ENCODE peak calls at places on chromosome 20, in eight cellular contexts. D, F, N, H, J, A, L and B are unnamed samples.

GRCh38 chr20:62652051-62652893 is 10.0 kb downstream of the SLCO4A1 start:
- DNase-seq in D (peak), F (peak), N (peak), H (no peak), J (peak), A (peak), L (no peak), B (peak)

GRCh38 chr20:60749804-60750602 is 502.1 kb upstream of the CDH4 start:
- DNase-seq in D (no peak), F (no peak), N (no peak), H (no peak), J (no peak), A (no peak), L (no peak), B (no peak)

GRCh38 chr20:3854462-3854870 is 7.8 kb downstream of the MAVS start:
- DNase-seq in D (no peak), F (peak), N (no peak), H (no peak), J (no peak), A (no peak), L (no peak), B (no peak)

GRCh38 chr20:41340327-41341055 is at the start of gene LPIN3:
- DNase-seq in D (peak), F (peak), N (peak), H (peak), J (peak), A (no peak), L (no peak), B (peak)

GRCh38 chr20:48679011-48679410 is 148.8 kb downstream of the PREX1 start:
- DNase-seq in D (no peak), F (no peak), N (no peak), H (no peak), J (no peak), A (no peak), L (no peak), B (no peak)

GRCh38 chr20:63808964-63809674 is 21.9 kb downstream of the ZBTB46 start:
- DNase-seq in D (no peak), F (no peak), N (no peak), H (no peak), J (no peak), A (no peak), L (no peak), B (no peak)

GRCh38 chr20:36623444-36623843 is 17.9 kb downstream of the RAB5IF start:
- DNase-seq in D (no peak), F (no peak), N (no peak), H (no peak), J (no peak), A (no peak), L (no peak), B (no peak)

GRCh38 chr20:40268321-40269075 is 420.5 kb downstream of the MAFB start:
- DNase-seq in D (no peak), F (no peak), N (no peak), H (no peak), J (no peak), A (no peak), L (no peak), B (no peak)

GRCh38 chr20:5463007-5463686 is 146.4 kb upstream of the PROKR2 start:
- DNase-seq in D (no peak), F (no peak), N (no peak), H (no peak), J (no peak), A (no peak), L (no peak), B (no peak)

GRCh38 chr20:62668441-62669027 is 26.2 kb downstream of the SLCO4A1 start:
- DNase-seq in D (peak), F (peak), N (peak), H (peak), J (peak), A (no peak), L (peak), B (peak)

GRCh38 chr20:17837179-17837578 is 131.4 kb downstream of the SNX5 start:
- DNase-seq in D (no peak), F (no peak), N (no peak), H (no peak), J (no peak), A (no peak), L (no peak), B (no peak)

GRCh38 chr20:51350941-51351631 is 191.4 kb downstream of the NFATC2 start:
- DNase-seq in D (no peak), F (no peak), N (peak), H (no peak), J (no peak), A (no peak), L (no peak), B (peak)

GRCh38 chr20:62376112-62377063 is 9.3 kb upstream of the LAMA5 start:
- DNase-seq in D (no peak), F (no peak), N (no peak), H (no peak), J (peak), A (no peak), L (no peak), B (no peak)

GRCh38 chr20:48635791-48636267 is 192.0 kb downstream of the PREX1 start:
- DNase-seq in D (peak), F (no peak), N (peak), H (peak), J (peak), A (no peak), L (peak), B (peak)

GRCh38 chr20:23441850-23442313 is 2.4 kb downstream of the CSTL1 start:
- DNase-seq in D (peak), F (no peak), N (peak), H (peak), J (peak), A (no peak), L (peak), B (peak)

GRCh38 chr20:50029697-50030428 is 47.1 kb downstream of the SNAI1 start:
- DNase-seq in D (peak), F (no peak), N (peak), H (no peak), J (peak), A (no peak), L (no peak), B (peak)

GRCh38 chr20:38165966-38166706 is 1.1 kb upstream of the TGM2 start:
- DNase-seq in D (no peak), F (no peak), N (no peak), H (no peak), J (no peak), A (no peak), L (no peak), B (no peak)

GRCh38 chr20:41001497-41001896 is 27.1 kb upstream of the TOP1 start:
- DNase-seq in D (no peak), F (no peak), N (no peak), H (no peak), J (no peak), A (no peak), L (no peak), B (no peak)

GRCh38 chr20:4962257-4962855 is 39.0 kb downstream of the SLC23A2 start:
- DNase-seq in D (no peak), F (no peak), N (no peak), H (no peak), J (no peak), A (no peak), L (no peak), B (no peak)

GRCh38 chr20:1509237-1509636 is 18.0 kb upstream of the SIRPB2 start:
- DNase-seq in D (peak), F (no peak), N (peak), H (no peak), J (no peak), A (no peak), L (no peak), B (peak)

GRCh38 chr20:10553326-10553984 is 118.3 kb downstream of the SLX4IP start:
- DNase-seq in D (peak), F (peak), N (peak), H (peak), J (peak), A (no peak), L (peak), B (peak)

GRCh38 chr20:39264506-39265172 is 302.5 kb downstream of the DHX35 start:
- DNase-seq in D (peak), F (peak), N (peak), H (no peak), J (peak), A (no peak), L (peak), B (peak)